ENCODE peak calls at places on chromosomes 4 and X, in nine cellular contexts. O is ovary, I is body of pancreas, N is A549, Z is esophagus squamous epithelium, M is right lobe of liver, Y is epithelial cell of proximal tubule, P is mucosa of descending colon, W is lower leg skin. T is an unnamed sample.

GRCh38 chrX:2474280-2474962 is 26.4 kb downstream of the DHRSX start:
- DNase-seq in O (no peak), M (no peak), Z (no peak), N (peak; percentile 83), Y (no peak), W (no peak), P (no peak), I (no peak), T (no peak)

GRCh38 chrX:46913710-46914109 is 1.5 kb downstream of the JADE3 start:
- DNase-seq in O (peak; percentile 25), M (peak; percentile 62), W (no peak), Y (no peak), Z (no peak), N (peak; percentile 11), P (peak; percentile 19), I (peak; percentile 39), T (peak; percentile 37)

GRCh38 chr4:8919651-8920288 is 48.1 kb upstream of the HMX1 start:
- DNase-seq in P (no peak), Y (no peak), Z (no peak), W (peak; percentile 70), M (peak; percentile 24), N (no peak), O (no peak), I (no peak), T (no peak)

GRCh38 chr4:25370242-25370641 is 6.8 kb upstream of the ANAPC4 start:
- DNase-seq in N (no peak), Z (no peak), P (no peak), M (no peak), W (no peak), I (no peak), Y (no peak), O (no peak), T (no peak)

GRCh38 chr4:119029847-119030535 is 105.6 kb upstream of the MYOZ2 start:
- DNase-seq in Z (no peak), P (no peak), O (no peak), Y (no peak), W (no peak), I (no peak), N (no peak), M (no peak), T (no peak)

GRCh38 chrX:51860679-51861078 is 32.7 kb upstream of the MAGED1 start:
- DNase-seq in Y (no peak), M (no peak), O (peak; percentile 16), I (peak; percentile 15), Z (no peak), N (peak; percentile 25), P (no peak), W (no peak), T (no peak)

GRCh38 chr4:101126044-101126443 is 221.3 kb downstream of the PPP3CA start:
- DNase-seq in I (no peak), Z (no peak), Y (no peak), M (no peak), N (no peak), P (no peak), W (no peak), O (no peak), T (no peak)

GRCh38 chr4:152709675-152710438 is 30.1 kb upstream of the TMEM154 start:
- DNase-seq in Y (no peak), I (no peak), W (no peak), M (no peak), O (no peak), Z (no peak), N (no peak), P (no peak), T (no peak)

GRCh38 chrX:121851033-121851432 is 803.6 kb downstream of the GLUD2 start:
- DNase-seq in Z (no peak), I (no peak), P (no peak), W (no peak), N (no peak), M (no peak), O (no peak), Y (no peak), T (no peak)

GRCh38 chr4:74284074-74284473 is 24.2 kb upstream of the EPGN start:
- DNase-seq in W (no peak), Y (peak; percentile 32), P (no peak), O (no peak), I (no peak), Z (no peak), M (no peak), N (peak; percentile 6), T (no peak)

GRCh38 chr4:118918388-118918787 is 29.7 kb downstream of the SYNPO2 start:
- DNase-seq in Y (peak; percentile 86), M (no peak), I (no peak), Z (no peak), N (peak; percentile 10), O (no peak), P (no peak), W (no peak), T (no peak)

GRCh38 chr4:24920008-24920407 is 7.2 kb upstream of the CCDC149 start:
- DNase-seq in Y (no peak), I (no peak), Z (no peak), W (no peak), N (no peak), O (no peak), P (no peak), M (no peak), T (no peak)

GRCh38 chrX:128975716-128976115 is 547.6 kb downstream of the SMARCA1 start:
- DNase-seq in O (no peak), I (peak; percentile 10), P (peak; percentile 59), W (no peak), Z (no peak), Y (no peak), N (peak; percentile 23), M (peak; percentile 44), T (no peak)

GRCh38 chrX:43716696-43717095 is 60.6 kb downstream of the MAOA start:
- DNase-seq in P (no peak), O (no peak), N (no peak), I (no peak), Y (no peak), Z (no peak), M (no peak), W (no peak), T (no peak)

GRCh38 chrX:110954428-110954827 is 141.6 kb upstream of the PAK3 start:
- DNase-seq in P (no peak), W (no peak), Z (no peak), Y (no peak), I (no peak), O (no peak), M (no peak), N (no peak), T (no peak)
- TF ChIP-seq CTCF in P (no peak), W (no peak), Z (no peak), Y (no peak), I (no peak), O (no peak), M (no peak), N (no peak), T (no peak)

DNA sequence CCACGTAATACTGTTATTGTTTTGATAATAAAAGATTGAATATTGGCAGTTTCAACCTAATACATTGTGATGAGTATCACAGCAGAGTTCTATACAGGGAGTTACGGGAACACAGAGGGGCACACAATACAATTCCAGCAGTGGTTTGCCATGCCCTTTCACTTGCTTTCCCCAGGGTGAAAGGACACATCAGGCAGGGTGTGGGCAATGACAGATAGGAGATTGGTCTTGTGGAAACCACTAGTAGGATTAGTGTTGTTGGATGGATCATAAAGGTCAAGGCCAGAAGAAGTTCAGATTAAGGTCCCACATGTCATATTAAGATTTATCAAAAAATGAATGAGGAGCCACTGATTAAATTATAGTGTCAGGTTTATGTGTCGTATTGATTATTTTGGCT is 8.1 kb downstream of the HSD17B11 start:
- DNase-seq in W (no peak), I (no peak), O (no peak), P (no peak), Y (no peak), Z (no peak), N (no peak), M (no peak), T (no peak)
- H3K4me3 ChIP-seq in W (no peak overlapping the region), I (no peak overlapping the region), O (no peak overlapping the region), P (no peak overlapping the region), Y (no peak overlapping the region), Z (no peak overlapping the region), N (no peak overlapping the region), M (no peak overlapping the region), T (no peak overlapping the region)

GRCh38 chr4:182799515-182800215 is 117.5 kb downstream of the DCTD start:
- DNase-seq in I (no peak), W (no peak), Y (no peak), O (no peak), M (no peak), P (no peak), N (no peak), Z (no peak), T (no peak)
- TF ChIP-seq CTCF in I (no peak), W (no peak), Y (no peak), O (no peak), M (no peak), P (no peak), N (no peak), Z (no peak), T (no peak)

DNA sequence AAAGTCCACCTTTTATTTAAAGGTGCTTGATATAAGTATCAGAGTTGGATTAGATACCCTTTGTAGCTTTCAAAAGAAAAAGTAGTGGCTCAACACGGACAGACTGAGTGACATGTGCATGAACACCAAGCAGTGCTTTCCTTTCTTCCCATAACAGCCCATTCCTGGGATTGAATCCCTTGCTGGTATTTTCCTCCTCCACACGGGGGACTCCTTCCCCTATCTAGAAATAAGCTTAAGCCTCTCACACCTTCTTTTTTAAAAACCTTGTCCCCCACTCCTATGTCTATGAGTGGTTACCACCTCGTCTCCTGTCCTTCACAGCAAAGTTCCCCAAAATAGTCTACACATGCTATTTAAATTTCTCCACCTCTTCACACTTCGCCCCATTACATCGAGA is 5.1 kb downstream of the AP1S2 start:
- DNase-seq in O (no peak), M (no peak), W (no peak), Z (no peak), Y (no peak), P (no peak), N (no peak), I (no peak), T (no peak)
- H3K4me3 ChIP-seq in O (no peak overlapping the region), M (no peak overlapping the region), W (no peak overlapping the region), Z (no peak overlapping the region), Y (no peak overlapping the region), P (no peak overlapping the region), N (no peak overlapping the region), I (no peak overlapping the region), T (no peak overlapping the region)

GRCh38 chrX:119695535-119696050 is 2.6 kb upstream of the SEPTIN6 start:
- DNase-seq in P (no peak), N (no peak), Y (no peak), O (no peak), W (peak; percentile 63), M (no peak), Z (no peak), I (no peak), T (no peak)
- TF ChIP-seq CTCF in P (no peak), N (no peak), Y (no peak), O (no peak), W (no peak), M (no peak), Z (no peak), I (no peak), T (no peak)

DNA sequence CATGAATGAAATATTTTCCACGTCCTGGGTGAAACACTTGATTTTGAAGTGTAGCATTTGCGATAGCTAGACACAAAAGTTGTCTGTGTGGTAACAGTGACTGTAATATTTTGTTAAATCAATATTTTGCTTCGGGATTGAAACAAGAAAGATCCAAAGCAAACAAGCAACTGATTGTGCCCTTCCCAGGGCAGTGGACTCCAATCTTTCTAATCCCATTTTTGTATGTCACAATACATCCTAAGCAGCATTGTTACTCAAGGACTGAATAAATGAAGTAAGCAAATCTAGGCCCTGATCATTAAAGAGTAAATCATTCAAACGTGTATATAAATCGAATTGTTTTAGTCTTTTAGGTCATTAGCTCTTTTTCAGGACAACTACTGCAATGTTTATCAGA is 2.8 kb downstream of the ITM2A start:
- DNase-seq in N (no peak), I (no peak), Z (no peak), O (no peak), W (no peak), M (no peak), Y (no peak), P (no peak), T (no peak)
- H3K4me3 ChIP-seq in N (no peak overlapping the region), I (no peak overlapping the region), Z (no peak overlapping the region), O (no peak overlapping the region), W (no peak overlapping the region), M (no peak overlapping the region), Y (no peak overlapping the region), P (no peak overlapping the region), T (no peak overlapping the region)

T was measured in LNCaP clone FGC.